ENCODE peak calls at places on chromosomes 4 and X, in four cellular contexts. One of them, this sample, is unnamed.

GRCh38 chrX:110277609-110278008 is 40.3 kb downstream of the AMMECR1 start:
- ATAC-seq in sciatic nerve: no peak
- ATAC-seq in Panc1: no peak
- ATAC-seq in natural killer cell: no peak
- ATAC-seq in this sample: no peak

GRCh38 chrX:139815771-139816170 is 107.8 kb upstream of the MCF2 start:
- ATAC-seq in natural killer cell: no peak
- ATAC-seq in Panc1: no peak
- ATAC-seq in sciatic nerve: no peak
- ATAC-seq in this sample: no peak

GRCh38 chr4:98338761-98339438 is 77.7 kb downstream of the RAP1GDS1 start:
- ATAC-seq in Panc1: no peak
- ATAC-seq in natural killer cell: no peak
- ATAC-seq in sciatic nerve: no peak
- ATAC-seq in this sample: no peak

GRCh38 chr4:150004481-150004880 is 73.8 kb upstream of the DCLK2 start:
- ATAC-seq in Panc1: no peak
- ATAC-seq in natural killer cell: no peak
- ATAC-seq in sciatic nerve: peak
- ATAC-seq in this sample: peak

GRCh38 chr4:100494166-100494565 is 23.7 kb downstream of the EMCN start:
- ATAC-seq in Panc1: no peak
- ATAC-seq in natural killer cell: no peak
- ATAC-seq in sciatic nerve: no peak
- ATAC-seq in this sample: peak

GRCh38 chrX:94455782-94456181 is 781.8 kb downstream of the FAM133A start:
- ATAC-seq in Panc1: no peak
- ATAC-seq in sciatic nerve: no peak
- ATAC-seq in natural killer cell: no peak
- ATAC-seq in this sample: no peak

GRCh38 chr4:42643685-42644084 is 13.2 kb downstream of the ATP8A1 start:
- ATAC-seq in natural killer cell: peak
- ATAC-seq in sciatic nerve: no peak
- ATAC-seq in Panc1: no peak
- ATAC-seq in this sample: no peak

GRCh38 chrX:40140706-40141499 is 43.1 kb upstream of the BCOR start:
- ATAC-seq in natural killer cell: no peak
- ATAC-seq in Panc1: peak
- ATAC-seq in sciatic nerve: peak
- ATAC-seq in this sample: peak

GRCh38 chr4:147683172-147683571 is 791 bp downstream of the PRMT9 start:
- ATAC-seq in sciatic nerve: peak
- ATAC-seq in Panc1: no peak
- ATAC-seq in natural killer cell: no peak
- ATAC-seq in this sample: peak

GRCh38 chrX:119101168-119101567 is 26.4 kb downstream of the KIAA1210 start:
- ATAC-seq in sciatic nerve: no peak
- ATAC-seq in natural killer cell: no peak
- ATAC-seq in Panc1: no peak
- ATAC-seq in this sample: no peak

GRCh38 chr4:151045907-151046306 is 30.8 kb upstream of the LRBA start:
- ATAC-seq in natural killer cell: no peak
- ATAC-seq in sciatic nerve: no peak
- ATAC-seq in Panc1: peak
- ATAC-seq in this sample: peak

GRCh38 chrX:21725498-21725897 is 32.4 kb downstream of the SMPX start:
- ATAC-seq in sciatic nerve: no peak
- ATAC-seq in Panc1: no peak
- ATAC-seq in natural killer cell: no peak
- ATAC-seq in this sample: no peak

This sample was measured in SK-N-SH treated with all-trans-retinoic acid at 6 μM for 48 hours.